ENCODE peak calls at places on chromosome 5, in eight cellular contexts. U is fibroblast of lung, A is AG10803, D is HFFc6, I is EL, V is NCI-H1694 treated with DMSO at 0.1 percent for 48 hours, S is cardiac septum, F is WERI-Rb-1. Z is an unnamed sample.

GRCh38 chr5:76954383-76954763 is 1.5 kb downstream of the CRHBP start:
- DNase-seq in U (no peak), A (no peak), D (no peak), I (peak; percentile 35), V (no peak), S (no peak), F (no peak), Z (no peak)

GRCh38 chr5:60360355-60360754 is 339.6 kb downstream of the DEPDC1B start:
- DNase-seq in U (no peak), A (no peak), D (no peak), I (no peak), V (no peak), S (no peak), F (no peak), Z (no peak)

GRCh38 chr5:149838881-149839739 is 105.5 kb downstream of the PDE6A start:
- DNase-seq in U (peak; percentile 75), A (peak; percentile 29), D (peak; percentile 69), I (peak; percentile 58), V (no peak), S (no peak), F (no peak), Z (no peak)

GRCh38 chr5:140041492-140042421 is 1.3 kb downstream of the NRG2 start:
- DNase-seq in U (peak; percentile 40), A (peak; percentile 48), D (peak; percentile 55), I (peak; percentile 89), V (peak; percentile 34), S (peak; percentile 81), F (peak; percentile 46), Z (peak; percentile 10)

GRCh38 chr5:38029431-38030065 is 189.7 kb upstream of the GDNF start:
- DNase-seq in U (no peak), A (no peak), D (no peak), I (no peak), V (no peak), S (no peak), F (no peak), Z (no peak)

GRCh38 chr5:40221796-40222195 is 457.9 kb upstream of the PTGER4 start:
- DNase-seq in U (peak; percentile 90), A (peak; percentile 84), D (peak; percentile 87), I (peak; percentile 96), V (no peak), S (no peak), F (no peak), Z (no peak)

GRCh38 chr5:61732376-61732775 is 400.3 kb downstream of the ZSWIM6 start:
- DNase-seq in U (peak; percentile 36), A (no peak), D (no peak), I (no peak), V (no peak), S (no peak), F (no peak), Z (no peak)

GRCh38 chr5:151214614-151215545 is 9.0 kb downstream of the CCDC69 start:
- DNase-seq in U (no peak), A (no peak), D (no peak), I (no peak), V (no peak), S (peak; percentile 78), F (no peak), Z (no peak)

GRCh38 chr5:150616024-150616470 is 24.4 kb upstream of the SYNPO start:
- DNase-seq in U (peak; percentile 37), A (no peak), D (no peak), I (no peak), V (no peak), S (no peak), F (peak; percentile 64), Z (peak; percentile 32)

GRCh38 chr5:112533315-112533867 is 114.3 kb upstream of the EPB41L4A start:
- DNase-seq in U (no peak), A (no peak), D (no peak), I (peak; percentile 9), V (no peak), S (no peak), F (no peak), Z (peak; percentile 66)

GRCh38 chr5:121887727-121888126 is 36.0 kb downstream of the FTMT start:
- DNase-seq in U (no peak), A (no peak), D (no peak), I (no peak), V (no peak), S (no peak), F (no peak), Z (no peak)

GRCh38 chr5:113614191-113614590 is 100.7 kb downstream of the YTHDC2 start:
- DNase-seq in U (no peak), A (no peak), D (peak; percentile 25), I (peak; percentile 20), V (no peak), S (no peak), F (no peak), Z (no peak)

GRCh38 chr5:169350759-169351240 is 49.9 kb upstream of the SLIT3 start:
- DNase-seq in U (peak; percentile 99), A (peak; percentile 100), D (peak; percentile 99), I (peak; percentile 100), V (no peak), S (no peak), F (no peak), Z (no peak)

GRCh38 chr5:100903036-100903887 is at the start of gene ST8SIA4:
- DNase-seq in U (peak; percentile 82), A (no peak), D (no peak), I (no peak), V (peak; percentile 68), S (peak; percentile 96), F (peak; percentile 90), Z (no peak)

Z was measured in HT-29.